ENCODE peak calls at places on chromosomes 3 and 15, in four cellular contexts. O, K, X and J are unnamed samples.

GRCh38 chr3:174342941-174343431 is 516.1 kb upstream of the NAALADL2 start:
- DNase-seq in O (no peak), K (no peak), X (no peak), J (no peak)

GRCh38 chr3:156817931-156818765 is 8.0 kb upstream of the LEKR1 start:
- DNase-seq in O (no peak), K (no peak), X (no peak), J (no peak)

GRCh38 chr3:48896991-48897390 is 1.7 kb downstream of the SLC25A20 start:
- DNase-seq in O (no peak), K (no peak), X (no peak), J (peak)

GRCh38 chr15:71044006-71044405 is 71.3 kb upstream of the THSD4 start:
- DNase-seq in O (no peak), K (no peak), X (no peak), J (no peak)

GRCh38 chr15:35545316-35545824 is 595 bp downstream of the DPH6 start:
- DNase-seq in O (peak), K (peak), X (peak), J (peak)

GRCh38 chr3:120554727-120555660 is 41.1 kb upstream of the NDUFB4 start:
- DNase-seq in O (no peak), K (no peak), X (no peak), J (no peak)

GRCh38 chr3:127747751-127748521 is 74.4 kb downstream of the MGLL start:
- DNase-seq in O (no peak), K (peak), X (peak), J (peak)

GRCh38 chr15:82105458-82106205 is 59.8 kb upstream of the MEX3B start:
- DNase-seq in O (no peak), K (no peak), X (no peak), J (peak)

GRCh38 chr3:79521221-79521848 is 246.5 kb downstream of the ROBO1 start:
- DNase-seq in O (peak), K (peak), X (no peak), J (peak)

GRCh38 chr3:71611099-71611498 is 27.6 kb upstream of the FOXP1 start:
- DNase-seq in O (no peak), K (no peak), X (no peak), J (no peak)

GRCh38 chr3:107421170-107421792 is 44.0 kb downstream of the CCDC54 start:
- DNase-seq in O (no peak), K (no peak), X (no peak), J (peak)

GRCh38 chr3:60887574-60887973 is 363.7 kb downstream of the FHIT start:
- DNase-seq in O (no peak), K (no peak), X (no peak), J (no peak)

GRCh38 chr3:129665024-129665768 is 58.7 kb upstream of the PLXND1 start:
- DNase-seq in O (no peak), K (no peak), X (no peak), J (no peak)

GRCh38 chr15:72982750-72983149 is 69.5 kb upstream of the NEO1 start:
- DNase-seq in O (no peak), K (no peak), X (no peak), J (no peak)

GRCh38 chr3:28328188-28329151 is 20.1 kb upstream of the ZCWPW2 start:
- DNase-seq in O (no peak), K (no peak), X (no peak), J (peak)

GRCh38 chr3:20736287-20736686 is 550.3 kb upstream of the SGO1 start:
- DNase-seq in O (no peak), K (no peak), X (no peak), J (no peak)

DNA sequence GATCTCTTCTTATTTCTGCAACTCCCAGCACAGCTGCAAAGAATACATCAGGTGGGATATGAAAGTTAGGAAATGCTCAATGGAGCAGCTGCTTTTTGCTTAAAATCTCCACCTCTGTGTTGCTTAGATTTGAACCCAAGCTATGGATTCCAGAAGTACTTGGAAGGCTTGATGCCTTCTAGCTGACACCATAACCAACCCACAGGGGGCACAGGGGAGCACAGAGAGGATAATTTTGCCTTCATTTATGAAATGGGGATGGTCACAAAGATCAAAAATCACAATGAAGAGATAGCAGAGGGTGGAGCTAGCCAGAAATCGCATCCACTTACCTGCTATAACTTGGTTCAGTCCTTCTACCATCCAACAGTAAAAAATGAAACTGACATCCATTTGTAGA is 75.7 kb downstream of the DUT start:
- DNase-seq in O (no peak), K (no peak), X (no peak), J (no peak)
- TF ChIP-seq CTCF in O (no peak), K (no peak), X (no peak), J (peak)

GRCh38 chr3:186589856-186590579 is 19.5 kb downstream of the DNAJB11 start:
- DNase-seq in O (no peak), K (no peak), X (no peak), J (peak)

GRCh38 chr3:186590580-186591296 is 20.2 kb downstream of the DNAJB11 start:
- DNase-seq in O (no peak), K (no peak), X (no peak), J (no peak)

GRCh38 chr3:186587183-186587582 is 16.7 kb downstream of the DNAJB11 start:
- DNase-seq in O (no peak), K (no peak), X (no peak), J (no peak)

GRCh38 chr3:186589115-186589514 is 18.6 kb downstream of the DNAJB11 start:
- DNase-seq in O (no peak), K (peak), X (no peak), J (peak)

DNA sequence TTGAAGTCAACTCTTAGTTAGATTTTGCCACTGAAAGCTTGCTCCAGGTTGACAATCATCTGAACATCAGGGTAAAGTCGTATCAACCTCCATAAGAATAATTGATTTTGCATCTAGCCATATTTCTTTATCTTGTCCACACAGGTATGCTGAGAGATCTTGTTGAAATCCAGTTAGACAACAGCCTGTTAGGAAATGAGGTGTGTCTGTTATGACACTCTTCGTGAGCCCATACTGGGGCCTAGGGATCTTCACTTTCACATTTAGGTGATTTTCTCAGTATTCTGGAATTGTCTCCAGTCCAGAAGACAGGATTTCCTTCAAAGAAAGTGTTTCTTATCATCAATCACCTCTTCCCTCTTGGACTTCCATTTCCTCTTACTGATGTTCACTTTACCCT is 18.1 kb downstream of the DNAJB11 start:
- DNase-seq in O (no peak), K (no peak), X (no peak), J (no peak)
- H3K4me3 ChIP-seq in O (no peak), K (no peak), X (no peak), J (no peak)

GRCh38 chr3:25469609-25470008 is 41.5 kb downstream of the RARB start:
- DNase-seq in O (no peak), K (no peak), X (no peak), J (no peak)

GRCh38 chr3:25471081-25471768 is 43.2 kb downstream of the RARB start:
- DNase-seq in O (no peak), K (no peak), X (no peak), J (peak)

GRCh38 chr3:25472153-25472552 is 44.1 kb downstream of the RARB start:
- DNase-seq in O (no peak), K (no peak), X (no peak), J (no peak)

GRCh38 chr3:25465266-25465860 is 37.3 kb downstream of the RARB start:
- DNase-seq in O (no peak), K (no peak), X (no peak), J (no peak)

GRCh38 chr3:25468866-25469319 is 40.8 kb downstream of the RARB start:
- DNase-seq in O (no peak), K (no peak), X (no peak), J (peak)
- TF ChIP-seq CTCF in O (no peak), K (no peak), X (no peak), J (peak)

GRCh38 chr3:140086642-140087041 is 151.7 kb downstream of the CLSTN2 start:
- DNase-seq in O (no peak), K (no peak), X (no peak), J (no peak)

GRCh38 chr3:140091143-140091542 is 156.2 kb downstream of the CLSTN2 start:
- DNase-seq in O (no peak), K (no peak), X (no peak), J (no peak)

GRCh38 chr3:140088058-140088457 is 153.1 kb downstream of the CLSTN2 start:
- DNase-seq in O (no peak), K (no peak), X (no peak), J (no peak)

GRCh38 chr3:140092883-140093536 is 158.0 kb downstream of the CLSTN2 start:
- DNase-seq in O (no peak), K (no peak), X (no peak), J (no peak)

GRCh38 chr3:140089403-140090072 is 154.6 kb downstream of the CLSTN2 start:
- DNase-seq in O (no peak), K (no peak), X (no peak), J (no peak)
- H3K4me3 ChIP-seq in O (no peak), K (no peak), X (no peak), J (no peak)

GRCh38 chr3:44659434-44659833 is 10.9 kb downstream of the ZNF35 start:
- DNase-seq in O (no peak), K (no peak), X (no peak), J (no peak)

GRCh38 chr3:44659015-44659414 is 10.5 kb downstream of the ZNF35 start:
- DNase-seq in O (no peak), K (no peak), X (no peak), J (no peak)

GRCh38 chr3:44665173-44665572 is 16.6 kb downstream of the ZNF35 start:
- DNase-seq in O (no peak), K (no peak), X (no peak), J (no peak)

GRCh38 chr3:44661189-44661588 is 12.7 kb downstream of the ZNF35 start:
- DNase-seq in O (no peak), K (no peak), X (no peak), J (no peak)
- TF ChIP-seq CTCF in O (peak), K (no peak), X (no peak), J (peak)

GRCh38 chr15:28178290-28178689 is 79.2 kb upstream of the OCA2 start:
- DNase-seq in O (no peak), K (no peak), X (no peak), J (no peak)
- H3K4me3 ChIP-seq in O (no peak), K (no peak), X (no peak), J (no peak)

GRCh38 chr3:159860727-159861126 is 127.9 kb upstream of the IL12A start:
- DNase-seq in O (no peak), K (no peak), X (no peak), J (peak)

GRCh38 chr3:159866201-159866746 is 122.4 kb upstream of the IL12A start:
- DNase-seq in O (no peak), K (no peak), X (no peak), J (no peak)

GRCh38 chr3:159867372-159867771 is 121.3 kb upstream of the IL12A start:
- DNase-seq in O (no peak), K (no peak), X (no peak), J (no peak)

GRCh38 chr3:159861369-159861987 is 127.2 kb upstream of the IL12A start:
- DNase-seq in O (peak), K (no peak), X (no peak), J (peak)

DNA sequence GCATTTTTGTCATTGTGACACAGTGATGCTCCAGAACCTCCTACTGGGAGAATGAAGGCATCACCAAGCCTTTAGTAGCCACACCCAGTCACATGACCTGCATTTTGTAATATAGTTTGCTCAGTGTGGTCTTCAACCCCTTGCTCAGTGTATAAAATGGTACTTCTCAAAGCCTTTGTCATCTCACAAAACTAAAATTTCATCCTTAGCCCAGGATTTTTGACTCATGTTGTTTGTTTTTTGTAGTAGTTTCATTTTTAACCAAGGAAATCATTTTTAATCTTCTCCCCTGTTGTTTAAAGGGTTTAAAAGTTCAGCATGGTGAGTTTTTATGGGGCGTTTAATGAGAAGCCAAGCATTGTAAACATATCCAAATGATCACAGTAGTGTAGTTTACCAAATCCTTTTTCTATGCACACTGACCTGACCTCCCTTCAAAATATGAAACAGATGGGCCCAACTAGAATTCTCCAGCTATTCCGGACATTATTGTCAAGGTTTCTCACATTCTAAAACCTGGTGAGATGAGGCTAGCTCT is 123.5 kb upstream of the IL12A start:
- DNase-seq in O (no peak), K (no peak), X (no peak), J (peak)
- TF ChIP-seq CTCF in O (no peak), K (no peak), X (no peak), J (no peak)

GRCh38 chr3:51712020-51712385 is 5.1 kb downstream of the GRM2 start:
- DNase-seq in O (no peak), K (no peak), X (no peak), J (no peak)
- H3K4me3 ChIP-seq in O (no peak), K (no peak), X (no peak), J (no peak)

GRCh38 chr3:159991591-159991990 is 3.0 kb downstream of the IL12A start:
- DNase-seq in O (no peak), K (no peak), X (no peak), J (no peak)

GRCh38 chr3:159982442-159982841 is 6.2 kb upstream of the IL12A start:
- DNase-seq in O (no peak), K (no peak), X (no peak), J (no peak)

GRCh38 chr3:159989973-159990846 is 1.6 kb downstream of the IL12A start:
- DNase-seq in O (no peak), K (no peak), X (no peak), J (no peak)

GRCh38 chr3:159988617-159989251 is at the start of gene IL12A:
- DNase-seq in O (peak), K (peak), X (peak), J (peak)

GRCh38 chr3:159987291-159987711 is 1.3 kb upstream of the IL12A start:
- DNase-seq in O (no peak), K (no peak), X (no peak), J (peak)
- TF ChIP-seq CTCF in O (peak), K (no peak), X (no peak), J (peak)

DNA sequence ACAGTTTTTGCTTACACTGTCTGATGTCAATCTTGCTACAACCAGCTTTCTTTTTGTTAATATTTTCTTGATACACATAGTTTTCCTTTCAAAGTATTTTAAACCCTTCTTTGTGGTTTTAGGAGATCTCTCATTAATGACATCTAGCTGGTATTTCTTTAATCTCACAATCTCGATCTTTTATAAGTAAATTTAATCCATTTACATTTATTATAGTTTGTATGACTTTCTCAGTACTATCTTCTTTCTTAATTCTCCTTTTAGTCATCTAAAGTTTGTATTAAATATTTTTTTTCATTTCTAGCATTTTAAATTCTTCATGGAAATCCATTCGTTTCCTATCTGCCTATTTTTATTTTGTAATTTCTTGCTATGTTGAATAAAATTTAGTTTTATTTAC is 55.4 kb downstream of the MRPL3 start:
- DNase-seq in O (no peak), K (no peak), X (no peak), J (no peak)
- H3K4me3 ChIP-seq in O (no peak), K (no peak), X (no peak), J (no peak)